ENCODE peak calls at places on chromosomes 1 and 21, in five cellular contexts. H is nucleus accumbens, T is NCI-H774, D is LoVo, M is HEK293T. N is an unnamed sample.

GRCh38 chr1:12202190-12202497 is 27.7 kb upstream of the VPS13D start:
- DNase-seq in H (no peak), T (no peak), M (no peak), D (no peak), N (no peak)

GRCh38 chr1:66217021-66217420 is 316.9 kb upstream of the SGIP1 start:
- DNase-seq in T (no peak), M (no peak), D (no peak), H (no peak), N (peak)

GRCh38 chr21:41570791-41571355 is 62.9 kb upstream of the TMPRSS2 start:
- DNase-seq in H (no peak), D (no peak), T (no peak), M (no peak), N (no peak)

GRCh38 chr21:37828515-37828914 is 87.7 kb downstream of the KCNJ6 start:
- DNase-seq in M (no peak), H (no peak), T (no peak), D (no peak), N (no peak)

GRCh38 chr1:152519876-152520275 is 5.6 kb downstream of the CRCT1 start:
- DNase-seq in D (no peak), H (no peak), T (no peak), M (no peak), N (no peak)

GRCh38 chr1:43968348-43968948 is 1.4 kb upstream of the DPH2 start:
- DNase-seq in T (no peak), D (no peak), H (no peak), M (no peak), N (no peak)

GRCh38 chr1:24931481-24932221 is 1.6 kb upstream of the RUNX3 start:
- DNase-seq in D (no peak), M (no peak), H (no peak), T (no peak), N (no peak)

GRCh38 chr1:21175324-21175669 is 1.4 kb downstream of the EIF4G3 start:
- DNase-seq in H (no peak), D (no peak), T (no peak), M (no peak), N (no peak)

GRCh38 chr1:36248250-36248894 is 24.1 kb downstream of the THRAP3 start:
- DNase-seq in T (no peak), D (peak), M (no peak), H (no peak), N (peak)

GRCh38 chr21:38989745-38990423 is 184.2 kb downstream of the ETS2 start:
- DNase-seq in T (no peak), H (no peak), M (peak), D (peak), N (no peak)

GRCh38 chr1:119667176-119667575 is 19.1 kb upstream of the ZNF697 start:
- DNase-seq in D (no peak), M (no peak), H (no peak), T (no peak), N (no peak)